ENCODE peak calls at places on chromosomes 11 and 22, in four cellular contexts. A, M, D and E are unnamed samples. For H3K27me3, the result is how much of the 10 kb centered on the place peaks cover.

GRCh38 chr11:133977067-133977681 is 20.4 kb upstream of the IGSF9B start:
- DNase-seq in A (no peak), M (no peak), D (no peak), E (no peak)

GRCh38 chr22:33515733-33516297 is 404.5 kb downstream of the LARGE1 start:
- DNase-seq in D (peak), M (no peak), A (no peak), E (no peak)

GRCh38 chr22:23107487-23108323 is 34.1 kb downstream of the RSPH14 start:
- DNase-seq in D (no peak), M (no peak), A (no peak), E (no peak)

GRCh38 chr11:110148775-110149744 is 55.9 kb downstream of the ZC3H12C start:
- DNase-seq in D (no peak), M (no peak), A (no peak), E (peak)

GRCh38 chr11:67194096-67194495 is 72.2 kb upstream of the GRK2 start:
- DNase-seq in D (no peak), A (no peak), M (peak), E (no peak)

GRCh38 chr22:38490915-38491314 is 15.2 kb downstream of the DDX17 start:
- DNase-seq in D (peak), M (no peak), A (peak), E (no peak)

GRCh38 chr11:13602844-13603243 is 65.6 kb upstream of the FAR1 start:
- DNase-seq in A (no peak), M (no peak), D (no peak), E (peak)

GRCh38 chr11:91133361-91133760 is 910.5 kb upstream of the CHORDC1 start:
- DNase-seq in D (no peak), A (no peak), M (no peak), E (peak)

GRCh38 chr11:9982127-9982795 is 311.8 kb downstream of the SBF2 start:
- DNase-seq in M (no peak), A (no peak), D (no peak), E (no peak)

GRCh38 chr22:39348909-39349505 is 784 bp upstream of the SYNGR1 start:
- DNase-seq in M (no peak), D (peak), A (no peak), E (no peak)

GRCh38 chr11:61045271-61045670 is 57.0 kb upstream of the CD5 start:
- DNase-seq in D (no peak), M (no peak), A (no peak), E (no peak)

GRCh38 chr11:61049854-61050253 is 52.4 kb upstream of the CD5 start:
- DNase-seq in M (no peak), D (peak), A (peak), E (no peak)

GRCh38 chr11:61052182-61052972 is 49.9 kb upstream of the CD5 start:
- DNase-seq in D (no peak), A (no peak), M (no peak), E (no peak)

GRCh38 chr11:61048368-61049065 is 53.8 kb upstream of the CD5 start:
- DNase-seq in A (no peak), M (no peak), D (no peak), E (no peak)

GRCh38 chr11:61049066-61049382 is 53.3 kb upstream of the CD5 start:
- DNase-seq in M (no peak), D (no peak), A (no peak), E (no peak)
- H3K27me3 ChIP-seq in M (under half), D (under half), A (under half), E (under half)

DNA sequence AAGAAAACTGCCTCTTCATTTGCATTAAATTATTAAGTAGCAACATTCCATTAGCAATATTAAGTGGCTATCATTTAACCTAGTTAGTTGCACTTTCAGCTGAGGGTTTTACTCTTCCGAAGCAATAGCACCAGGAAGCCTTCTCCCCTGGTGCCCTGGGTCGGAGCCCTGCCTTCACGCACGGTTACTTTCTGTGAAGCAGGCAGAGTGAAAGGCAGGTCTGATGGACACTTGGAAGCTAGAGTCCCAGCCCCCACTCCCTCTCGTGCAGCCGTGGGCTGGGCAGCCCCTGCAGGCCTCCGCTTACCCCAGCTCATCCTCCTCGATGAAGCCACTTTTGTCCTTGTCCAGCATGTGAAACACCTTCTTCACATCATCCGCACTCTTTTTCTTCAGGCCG is 2.0 kb downstream of the PVALB start:
- DNase-seq in D (no peak), A (no peak), M (no peak), E (no peak)
- H3K27me3 ChIP-seq in D (under half), A (half or more), M (under half), E (under half)

GRCh38 chr22:25221790-25222189 is 2.4 kb downstream of the CRYBB2 start:
- DNase-seq in M (no peak), A (no peak), D (no peak), E (no peak)

GRCh38 chr22:25219948-25220442 is 556 bp downstream of the CRYBB2 start:
- DNase-seq in D (no peak), M (no peak), A (no peak), E (no peak)

GRCh38 chr22:25228822-25229221 is 9.4 kb downstream of the CRYBB2 start:
- DNase-seq in A (no peak), M (no peak), D (no peak), E (no peak)

GRCh38 chr22:25219211-25219689 is at the start of gene CRYBB2:
- DNase-seq in A (no peak), M (no peak), D (no peak), E (no peak)

GRCh38 chr22:25223269-25223850 is 3.9 kb downstream of the CRYBB2 start:
- DNase-seq in A (no peak), D (no peak), M (no peak), E (no peak)
- H3K27me3 ChIP-seq in A (under half), D (under half), M (under half), E (under half)

GRCh38 chr11:64742940-64743590 is 877 bp downstream of the RASGRP2 start:
- DNase-seq in A (peak), M (no peak), D (peak), E (peak)

GRCh38 chr11:64743591-64744543 is at the start of gene RASGRP2:
- DNase-seq in D (peak), A (peak), M (peak), E (peak)

GRCh38 chr11:64744544-64745218 is 739 bp upstream of the RASGRP2 start:
- DNase-seq in M (no peak), D (peak), A (no peak), E (no peak)

GRCh38 chr11:64741393-64742086 is 2.4 kb downstream of the RASGRP2 start:
- DNase-seq in A (no peak), D (peak), M (no peak), E (peak)

DNA sequence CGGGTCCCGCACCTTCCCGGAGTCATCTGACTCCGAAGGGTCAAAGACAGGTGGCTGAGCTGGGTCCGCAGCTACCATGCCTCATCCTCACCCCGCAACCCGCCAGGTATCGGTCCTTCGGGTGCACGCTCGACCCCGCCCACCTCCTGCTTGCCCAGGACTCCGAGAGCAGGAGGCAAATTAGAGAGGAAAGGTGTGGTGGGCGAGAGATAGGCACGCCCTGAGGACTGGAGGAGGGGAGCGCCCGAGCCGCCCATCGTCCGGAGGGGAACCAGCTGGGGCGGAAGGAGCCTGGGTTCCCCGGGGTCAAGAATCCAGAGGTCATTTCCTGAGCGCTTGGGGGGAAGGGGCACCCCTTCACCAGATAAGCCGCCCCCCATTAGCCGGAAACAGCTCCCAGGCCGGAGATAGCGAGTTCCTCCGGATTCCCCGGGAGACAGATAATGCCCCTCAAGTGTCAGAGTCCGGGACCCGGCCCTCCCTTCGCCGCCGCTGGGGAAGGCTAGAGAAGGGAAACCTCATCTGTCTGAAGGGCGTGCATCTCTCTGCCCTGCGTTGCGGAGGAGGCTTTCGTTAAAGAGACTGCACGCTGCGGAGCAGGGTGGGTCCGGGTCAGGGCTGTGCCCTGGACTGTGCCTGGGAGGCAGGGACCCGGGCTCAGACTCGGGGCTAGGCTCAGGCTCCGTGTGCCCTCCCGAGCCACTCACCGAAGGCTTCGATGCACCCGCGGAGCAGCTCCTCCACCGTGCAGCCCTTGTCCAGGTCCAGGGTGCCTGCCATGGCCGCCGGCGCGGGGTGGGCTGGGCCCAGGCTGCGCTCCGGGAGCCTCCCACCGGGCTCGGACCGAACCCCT is 1.6 kb downstream of the RASGRP2 start:
- DNase-seq in A (no peak), M (no peak), D (peak), E (peak)
- H3K27me3 ChIP-seq in A (under half), M (under half), D (under half), E (under half)

DNA sequence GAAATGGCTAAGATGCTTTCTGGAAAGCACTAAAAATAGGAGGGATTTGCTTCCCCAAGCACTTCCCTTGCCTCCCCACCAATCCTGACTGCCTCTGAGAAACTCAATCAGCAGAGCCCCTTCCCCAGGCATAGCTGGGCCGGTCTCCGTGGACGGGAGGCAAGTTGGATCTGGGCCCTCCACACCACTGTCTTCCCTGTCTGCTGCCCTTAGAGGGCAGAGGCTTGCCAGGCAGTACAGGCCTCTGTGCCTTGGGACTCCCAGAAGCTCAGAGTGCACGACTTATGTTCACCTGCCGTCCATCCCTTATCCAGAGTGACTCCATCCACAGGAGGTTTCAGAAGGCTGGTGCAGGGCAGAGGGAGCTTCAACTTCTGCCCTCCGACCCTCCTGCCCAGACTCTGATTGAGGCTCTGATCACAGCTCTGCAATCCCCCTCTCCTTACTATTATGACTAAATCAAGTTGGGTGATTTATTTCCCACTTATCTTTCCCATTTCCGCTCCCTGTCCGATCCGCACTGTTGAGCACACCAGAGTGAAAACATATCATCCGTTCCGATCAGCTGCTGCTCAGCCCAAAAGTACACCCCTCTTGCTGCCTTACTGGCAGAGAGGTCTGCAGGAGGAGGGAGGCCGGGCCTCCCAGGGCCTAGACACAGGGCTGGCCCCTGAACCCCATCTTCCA is 71.8 kb downstream of the DSCAML1 start:
- DNase-seq in M (no peak), A (peak), D (no peak), E (no peak)
- H3K27me3 ChIP-seq in M (under half), A (under half), D (under half), E (under half)

GRCh38 chr11:64535811-64536210 is 55.2 kb upstream of the SLC22A12 start:
- DNase-seq in A (peak), D (no peak), M (no peak), E (no peak)

GRCh38 chr11:64536396-64536935 is 54.6 kb upstream of the SLC22A12 start:
- DNase-seq in M (no peak), D (no peak), A (no peak), E (no peak)

GRCh38 chr11:64534391-64534801 is 56.6 kb upstream of the SLC22A12 start:
- DNase-seq in A (peak), D (no peak), M (no peak), E (no peak)

GRCh38 chr11:64533501-64533900 is 57.5 kb upstream of the SLC22A12 start:
- DNase-seq in A (peak), D (no peak), M (no peak), E (no peak)

GRCh38 chr11:64534950-64535349 is 56.1 kb upstream of the SLC22A12 start:
- DNase-seq in M (no peak), A (peak), D (no peak), E (no peak)
- H3K27me3 ChIP-seq in M (under half), A (under half), D (under half), E (under half)

DNA sequence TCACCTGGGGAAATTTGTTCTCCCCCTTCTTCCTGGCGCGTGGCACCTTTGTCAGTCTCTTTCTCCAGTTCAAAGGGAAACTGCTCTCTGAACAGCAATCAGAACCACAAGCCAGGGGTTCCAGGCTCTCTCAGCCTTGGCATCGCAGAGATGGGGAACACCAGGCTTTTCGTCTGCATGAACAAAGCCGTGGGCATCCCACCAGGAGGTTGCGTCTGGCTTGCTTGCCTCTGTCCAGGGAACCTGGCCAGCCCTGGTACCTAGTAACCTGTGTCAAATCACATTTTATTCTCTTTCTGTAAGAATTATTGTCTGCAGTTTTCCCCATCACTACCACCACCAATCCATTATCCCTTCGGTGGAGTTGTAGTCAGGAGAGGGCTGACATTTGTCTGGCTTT is 107.0 kb downstream of the WNT7B start:
- DNase-seq in M (no peak), D (no peak), A (no peak), E (no peak)
- H3K27me3 ChIP-seq in M (under half), D (under half), A (under half), E (under half)

DNA sequence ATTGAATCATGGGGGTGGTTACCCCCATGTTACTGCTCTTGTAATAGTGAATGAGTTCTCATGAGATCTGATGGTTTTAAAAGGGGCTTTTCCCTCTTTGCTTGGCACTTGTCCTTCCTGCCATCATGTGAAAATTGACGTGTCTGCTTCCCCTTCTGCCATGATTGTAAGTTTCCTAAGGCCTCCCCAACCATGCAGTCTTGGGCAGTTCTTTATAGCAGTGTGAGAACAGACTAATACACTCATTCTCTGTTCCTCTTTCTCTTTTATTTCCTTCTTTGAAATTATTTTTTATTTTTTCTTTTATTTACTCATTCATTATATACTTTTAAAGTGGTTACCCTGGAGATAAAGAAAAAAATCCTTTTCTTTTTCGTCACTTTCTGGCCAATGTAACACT is 239.4 kb downstream of the CSNK2A3 start:
- DNase-seq in M (no peak), A (no peak), D (no peak), E (no peak)
- H3K27me3 ChIP-seq in M (under half), A (under half), D (under half), E (under half)

GRCh38 chr11:1994121-1994520 is 3.5 kb downstream of the H19 start:
- DNase-seq in D (no peak), M (no peak), A (no peak), E (no peak)
- H3K27me3 ChIP-seq in D (under half), M (under half), A (under half), E (under half)